ENCODE peak calls at places on chromosome 19, in four cellular contexts. O, T, E and A are unnamed samples.

GRCh38 chr19:12669272-12670158 is 2.9 kb downstream of the WDR83 start:
- DNase-seq in O (peak), T (peak), E (peak), A (peak)

GRCh38 chr19:12703056-12703455 is 6.6 kb upstream of the FBXW9 start:
- DNase-seq in O (peak), T (no peak), E (no peak), A (peak)

GRCh38 chr19:52689804-52690394 is 44.9 kb downstream of the ZNF611 start:
- DNase-seq in O (no peak), T (peak), E (no peak), A (no peak)

GRCh38 chr19:46878613-46879375 is 18.0 kb downstream of the ARHGAP35 start:
- DNase-seq in O (peak), T (no peak), E (peak), A (peak)

GRCh38 chr19:2176336-2176994 is 12.7 kb downstream of the DOT1L start:
- DNase-seq in O (no peak), T (no peak), E (no peak), A (no peak)

GRCh38 chr19:3852614-3853254 is 16.1 kb downstream of the ZFR2 start:
- DNase-seq in O (peak), T (no peak), E (peak), A (peak)

GRCh38 chr19:18745012-18745735 is 45.9 kb downstream of the COMP start:
- DNase-seq in O (peak), T (no peak), E (no peak), A (no peak)

GRCh38 chr19:34837262-34837661 is 64.2 kb upstream of the ZNF599 start:
- DNase-seq in O (peak), T (no peak), E (no peak), A (peak)

GRCh38 chr19:55690769-55691545 is 15.9 kb downstream of the EPN1 start:
- DNase-seq in O (no peak), T (peak), E (no peak), A (no peak)

GRCh38 chr19:15812059-15812722 is 3.3 kb downstream of the OR10H1 start:
- DNase-seq in O (no peak), T (no peak), E (no peak), A (no peak)

GRCh38 chr19:49155830-49156346 is 692 bp upstream of the HRC start:
- DNase-seq in O (no peak), T (no peak), E (no peak), A (no peak)

GRCh38 chr19:49080392-49080791 is 4.9 kb upstream of the SNRNP70 start:
- DNase-seq in O (no peak), T (no peak), E (no peak), A (no peak)

GRCh38 chr19:50768289-50768688 is 2.0 kb upstream of the GPR32 start:
- DNase-seq in O (no peak), T (no peak), E (no peak), A (no peak)

GRCh38 chr19:30365121-30365800 is 6.9 kb upstream of the ZNF536 start:
- DNase-seq in O (no peak), T (no peak), E (no peak), A (no peak)

GRCh38 chr19:16208064-16208759 is 10.5 kb downstream of the AP1M1 start:
- DNase-seq in O (no peak), T (peak), E (no peak), A (no peak)

GRCh38 chr19:22606954-22607652 is 27.0 kb upstream of the ZNF492 start:
- DNase-seq in O (no peak), T (no peak), E (no peak), A (no peak)

GRCh38 chr19:31664997-31665396 is 315.8 kb upstream of the TSHZ3 start:
- DNase-seq in O (no peak), T (no peak), E (no peak), A (no peak)

GRCh38 chr19:30332445-30333234 is 39.5 kb upstream of the ZNF536 start:
- DNase-seq in O (no peak), T (no peak), E (no peak), A (no peak)

GRCh38 chr19:13493516-13494310 is 12.6 kb downstream of the CACNA1A start:
- DNase-seq in O (peak), T (no peak), E (no peak), A (no peak)

GRCh38 chr19:16514383-16515019 is 18.3 kb downstream of the C19orf44 start:
- DNase-seq in O (no peak), T (no peak), E (no peak), A (no peak)

GRCh38 chr19:3075605-3076431 is 13.5 kb upstream of the TLE5 start:
- DNase-seq in O (no peak), T (peak), E (no peak), A (no peak)

GRCh38 chr19:31586282-31586681 is 237.0 kb upstream of the TSHZ3 start:
- DNase-seq in O (no peak), T (no peak), E (no peak), A (no peak)

GRCh38 chr19:9309974-9310446 is 372 bp upstream of the ZNF699 start:
- DNase-seq in O (peak), T (peak), E (no peak), A (peak)

GRCh38 chr19:4676955-4677731 is 7.0 kb upstream of the MYDGF start:
- DNase-seq in O (peak), T (no peak), E (peak), A (peak)

GRCh38 chr19:11624064-11624463 is 26.8 kb downstream of the ZNF627 start:
- DNase-seq in O (peak), T (no peak), E (no peak), A (peak)

GRCh38 chr19:16619456-16619855 is 8.5 kb downstream of the MED26 start:
- DNase-seq in O (no peak), T (no peak), E (no peak), A (no peak)

GRCh38 chr19:41883821-41884733 is 1.1 kb downstream of the ARHGEF1 start:
- DNase-seq in O (peak), T (peak), E (peak), A (peak)

GRCh38 chr19:29538651-29539050 is 12.9 kb downstream of the VSTM2B start:
- DNase-seq in O (no peak), T (peak), E (no peak), A (no peak)

GRCh38 chr19:5125376-5125775 is 156.5 kb downstream of the KDM4B start:
- DNase-seq in O (no peak), T (no peak), E (no peak), A (no peak)

GRCh38 chr19:13118424-13119193 is 545 bp downstream of the NACC1 start:
- DNase-seq in O (peak), T (peak), E (no peak), A (peak)

GRCh38 chr19:46608581-46609345 is 7.6 kb downstream of the CALM3 start:
- DNase-seq in O (no peak), T (peak), E (no peak), A (no peak)

GRCh38 chr19:44685877-44686276 is 13.1 kb upstream of the CEACAM16 start:
- DNase-seq in O (peak), T (no peak), E (no peak), A (peak)

GRCh38 chr19:17530586-17530985 is 19.1 kb downstream of the PGLS start:
- DNase-seq in O (no peak), T (no peak), E (no peak), A (no peak)

GRCh38 chr19:3369337-3370213 is 3.2 kb downstream of the NFIC start:
- DNase-seq in O (peak), T (peak), E (no peak), A (no peak)

GRCh38 chr19:2560369-2560768 is 84.4 kb downstream of the GADD45B start:
- DNase-seq in O (no peak), T (peak), E (no peak), A (no peak)

GRCh38 chr19:39974377-39975155 is 3.6 kb downstream of the PSMC4 start:
- DNase-seq in O (no peak), T (no peak), E (no peak), A (no peak)
- H3K4me3 ChIP-seq in O (no peak), T (no peak), E (no peak), A (no peak)

GRCh38 chr19:612941-613340 is 20.4 kb downstream of the POLRMT start:
- DNase-seq in O (no peak), T (no peak), E (no peak), A (no peak)

GRCh38 chr19:611506-611869 is 21.8 kb downstream of the HCN2 start:
- DNase-seq in O (peak), T (no peak), E (peak), A (peak)

GRCh38 chr19:610071-610800 is 20.6 kb downstream of the HCN2 start:
- DNase-seq in O (no peak), T (no peak), E (no peak), A (no peak)

GRCh38 chr19:609001-609340 is 19.3 kb downstream of the HCN2 start:
- DNase-seq in O (no peak), T (no peak), E (no peak), A (no peak)

DNA sequence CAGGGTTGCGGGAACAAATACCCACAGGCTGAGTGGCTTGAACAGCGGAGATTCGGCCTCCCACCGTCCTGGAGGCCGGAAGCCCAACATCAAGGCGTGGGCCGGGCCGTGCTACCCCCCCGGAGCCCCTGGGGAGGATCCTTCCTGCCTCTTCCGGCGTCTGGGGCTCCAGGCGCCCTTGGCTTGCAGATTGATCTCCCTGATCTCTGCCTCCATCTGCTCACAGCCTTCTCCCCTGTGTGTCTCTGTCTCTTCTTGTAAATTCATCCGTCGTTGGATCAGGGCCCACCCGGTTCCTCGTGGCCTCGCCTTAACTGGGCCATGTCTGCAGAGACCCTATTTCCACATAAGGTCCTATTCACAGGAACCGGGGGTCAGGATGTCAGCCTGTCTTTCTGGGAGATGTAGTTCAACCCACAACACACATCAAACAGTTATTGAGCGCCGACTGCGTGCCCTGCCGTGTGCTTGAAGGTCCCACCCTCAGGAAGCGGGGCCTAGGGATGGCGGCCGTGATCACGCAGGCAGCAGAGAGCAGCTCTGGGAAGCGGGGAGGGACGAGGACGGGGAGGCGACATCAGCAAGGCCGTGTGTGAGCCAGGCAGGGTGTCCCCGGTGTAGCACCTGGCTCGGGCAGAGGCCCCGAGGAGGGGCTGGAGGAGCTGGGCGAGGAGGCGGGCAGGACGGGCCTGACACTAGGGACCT is 21.3 kb downstream of the HCN2 start:
- DNase-seq in O (peak), T (no peak), E (no peak), A (peak)
- H3K4me3 ChIP-seq in O (no peak), T (no peak), E (no peak), A (no peak)

GRCh38 chr19:54209058-54209747 is 8.5 kb downstream of the RPS9 start:
- DNase-seq in O (no peak), T (peak), E (no peak), A (peak)

GRCh38 chr19:54208784-54209057 is 8.1 kb downstream of the RPS9 start:
- DNase-seq in O (peak), T (peak), E (no peak), A (no peak)

GRCh38 chr19:54209748-54210494 is 9.3 kb downstream of the RPS9 start:
- DNase-seq in O (peak), T (peak), E (peak), A (peak)

GRCh38 chr19:54206831-54207177 is 6.1 kb downstream of the RPS9 start:
- DNase-seq in O (no peak), T (peak), E (no peak), A (no peak)

GRCh38 chr19:54207908-54208783 is 7.5 kb downstream of the RPS9 start:
- DNase-seq in O (peak), T (peak), E (no peak), A (peak)
- H3K4me3 ChIP-seq in O (peak), T (no peak), E (no peak), A (no peak)

DNA sequence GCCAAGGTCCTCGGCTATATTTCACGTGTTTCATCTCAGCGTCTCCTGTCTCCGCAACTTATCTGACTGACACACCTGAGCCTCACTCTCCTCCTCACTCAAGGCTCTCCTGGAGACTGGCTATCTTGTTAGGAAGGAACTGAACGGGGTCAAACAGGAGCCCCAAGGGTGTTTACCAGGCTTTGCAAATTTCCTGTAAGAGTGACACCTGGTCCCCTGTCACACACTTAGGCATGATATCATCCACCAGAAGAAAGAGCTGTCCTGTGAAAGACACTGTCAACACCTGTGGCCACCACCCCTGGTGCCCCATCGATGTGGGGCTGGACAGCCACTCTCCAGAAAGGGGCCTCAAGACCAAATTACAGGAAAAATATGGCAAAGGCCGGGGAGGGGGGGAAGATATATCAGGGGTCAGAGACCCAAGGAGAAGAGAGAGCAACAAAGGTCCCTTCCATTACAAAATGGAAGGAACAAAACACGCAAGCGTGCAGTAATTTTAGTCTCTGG is 2.9 kb downstream of the CD70 start:
- DNase-seq in O (no peak), T (no peak), E (no peak), A (no peak)
- H3K4me3 ChIP-seq in O (no peak), T (no peak), E (no peak), A (no peak)